ENCODE peak calls at places on chromosomes 13 and 19, in eight cellular contexts. O, J, Q, G, K, F, C and P are unnamed samples.

GRCh38 chr19:43639507-43640423 is at the start of gene CADM4:
- DNase-seq in O (peak; percentile 50), J (peak; percentile 30), G (peak; percentile 31), Q (peak; percentile 91), F (no peak), C (no peak), K (peak; percentile 33), P (no peak)

GRCh38 chr13:107124730-107125129 is 556.8 kb upstream of the ARGLU1 start:
- DNase-seq in Q (no peak), F (no peak), O (no peak), G (no peak), J (no peak), C (no peak), K (no peak), P (no peak)

GRCh38 chr13:83414393-83414792 is 467.9 kb downstream of the SLITRK1 start:
- DNase-seq in K (no peak), J (no peak), C (no peak), O (no peak), Q (no peak), F (no peak), G (no peak), P (no peak)

GRCh38 chr19:15249912-15250634 is 17.8 kb upstream of the EPHX3 start:
- DNase-seq in K (peak; percentile 78), J (no peak), O (no peak), C (peak; percentile 74), Q (no peak), G (no peak), F (no peak), P (no peak)

GRCh38 chr19:40976724-40977123 is 14.4 kb upstream of the CYP2B6 start:
- DNase-seq in Q (no peak), O (no peak), J (no peak), K (no peak), F (no peak), G (no peak), C (no peak), P (no peak)

GRCh38 chr13:75327132-75327505 is 154.8 kb downstream of the TBC1D4 start:
- DNase-seq in K (no peak), O (no peak), J (no peak), Q (no peak), C (no peak), F (no peak), G (no peak), P (no peak)

GRCh38 chr19:58325623-58326022 is 1.2 kb upstream of the ZSCAN22 start:
- DNase-seq in Q (no peak), C (no peak), F (peak; percentile 15), G (no peak), O (no peak), K (no peak), J (no peak), P (no peak)

GRCh38 chr13:80070024-80070703 is 270.8 kb downstream of the SPRY2 start:
- DNase-seq in F (no peak), C (no peak), G (no peak), K (no peak), J (no peak), Q (no peak), O (no peak), P (no peak)

GRCh38 chr19:47615230-47615629 is 6.3 kb downstream of the BICRA start:
- DNase-seq in F (no peak), G (no peak), K (no peak), J (no peak), O (no peak), Q (peak; percentile 15), C (no peak), P (no peak)

GRCh38 chr19:39363909-39364457 is 21.8 kb downstream of the SAMD4B start:
- DNase-seq in Q (no peak), C (no peak), J (no peak), K (peak; percentile 50), G (no peak), O (no peak), F (no peak), P (no peak)

GRCh38 chr13:44591316-44591715 is 15.2 kb upstream of the TSC22D1 start:
- DNase-seq in O (no peak), K (no peak), C (no peak), G (no peak), F (no peak), Q (no peak), J (no peak), P (no peak)

GRCh38 chr13:114027046-114027760 is 53.3 kb upstream of the C13orf46 start:
- DNase-seq in Q (no peak), O (no peak), K (no peak), C (no peak), G (no peak), F (no peak), J (no peak), P (no peak)